ENCODE peak calls at places on chromosomes 1 and 21, in five cellular contexts. One of them, this sample, is unnamed.

GRCh38 chr1:56404561-56405030 is 174.8 kb downstream of the PLPP3 start:
- DNase-seq in T-cell: no peak
- DNase-seq in NCI-H2081: no peak
- DNase-seq in CD8-positive, alpha-beta T cell: no peak
- DNase-seq in CD4-positive, alpha-beta T cell: no peak
- DNase-seq in this sample: no peak

GRCh38 chr1:23567996-23568607 is 8.8 kb upstream of the ID3 start:
- DNase-seq in CD8-positive, alpha-beta T cell: no peak
- DNase-seq in NCI-H2081: no peak
- DNase-seq in CD4-positive, alpha-beta T cell: no peak
- DNase-seq in T-cell: no peak
- DNase-seq in this sample: no peak

GRCh38 chr21:17139696-17140095 is 373.1 kb upstream of the CXADR start:
- DNase-seq in NCI-H2081: no peak
- DNase-seq in CD8-positive, alpha-beta T cell: no peak
- DNase-seq in T-cell: no peak
- DNase-seq in CD4-positive, alpha-beta T cell: no peak
- DNase-seq in this sample: no peak

GRCh38 chr1:182143825-182144661 is 82.5 kb upstream of the ZNF648 start:
- DNase-seq in NCI-H2081: no peak
- DNase-seq in T-cell: no peak
- DNase-seq in CD8-positive, alpha-beta T cell: no peak
- DNase-seq in CD4-positive, alpha-beta T cell: no peak
- DNase-seq in this sample: no peak

GRCh38 chr1:151680391-151680790 is 36.2 kb downstream of the CELF3 start:
- DNase-seq in CD4-positive, alpha-beta T cell: no peak
- DNase-seq in CD8-positive, alpha-beta T cell: no peak
- DNase-seq in NCI-H2081: no peak
- DNase-seq in T-cell: no peak
- DNase-seq in this sample: no peak

GRCh38 chr1:45569571-45569961 is 14.3 kb upstream of the NASP start:
- DNase-seq in CD8-positive, alpha-beta T cell: no peak
- DNase-seq in NCI-H2081: no peak
- DNase-seq in T-cell: no peak
- DNase-seq in CD4-positive, alpha-beta T cell: no peak
- DNase-seq in this sample: no peak

GRCh38 chr1:210883821-210884220 is 250.1 kb downstream of the KCNH1 start:
- DNase-seq in T-cell: no peak
- DNase-seq in NCI-H2081: no peak
- DNase-seq in CD8-positive, alpha-beta T cell: no peak
- DNase-seq in CD4-positive, alpha-beta T cell: no peak
- DNase-seq in this sample: no peak

GRCh38 chr1:41411229-41411628 is 50.0 kb downstream of the FOXO6 start:
- DNase-seq in CD4-positive, alpha-beta T cell: no peak
- DNase-seq in NCI-H2081: peak; percentile 50
- DNase-seq in CD8-positive, alpha-beta T cell: no peak
- DNase-seq in T-cell: no peak
- DNase-seq in this sample: no peak

GRCh38 chr1:205766570-205766969 is 8.7 kb downstream of the RAB29 start:
- DNase-seq in NCI-H2081: no peak
- DNase-seq in T-cell: no peak
- DNase-seq in CD8-positive, alpha-beta T cell: no peak
- DNase-seq in CD4-positive, alpha-beta T cell: no peak
- DNase-seq in this sample: no peak

GRCh38 chr21:41228006-41228370 is 60.0 kb downstream of the BACE2 start:
- DNase-seq in CD4-positive, alpha-beta T cell: no peak
- DNase-seq in NCI-H2081: no peak
- DNase-seq in T-cell: no peak
- DNase-seq in CD8-positive, alpha-beta T cell: no peak
- DNase-seq in this sample: no peak

GRCh38 chr1:229841230-229841629 is 215.2 kb downstream of the URB2 start:
- DNase-seq in T-cell: no peak
- DNase-seq in NCI-H2081: no peak
- DNase-seq in CD8-positive, alpha-beta T cell: no peak
- DNase-seq in CD4-positive, alpha-beta T cell: no peak
- DNase-seq in this sample: no peak

GRCh38 chr1:111886741-111887140 is 102.7 kb downstream of the KCND3 start:
- DNase-seq in NCI-H2081: no peak
- DNase-seq in CD4-positive, alpha-beta T cell: no peak
- DNase-seq in T-cell: no peak
- DNase-seq in CD8-positive, alpha-beta T cell: no peak
- DNase-seq in this sample: no peak

GRCh38 chr1:235996048-235996785 is 68.7 kb downstream of the NID1 start:
- DNase-seq in T-cell: no peak
- DNase-seq in NCI-H2081: peak; percentile 86
- DNase-seq in CD8-positive, alpha-beta T cell: no peak
- DNase-seq in CD4-positive, alpha-beta T cell: no peak
- DNase-seq in this sample: no peak

GRCh38 chr1:227889863-227890405 is 57.8 kb downstream of the WNT9A start:
- DNase-seq in T-cell: no peak
- DNase-seq in CD8-positive, alpha-beta T cell: peak; percentile 48
- DNase-seq in NCI-H2081: no peak
- DNase-seq in CD4-positive, alpha-beta T cell: no peak
- DNase-seq in this sample: no peak

GRCh38 chr1:116754203-116754977 is at the start of gene CD2:
- DNase-seq in CD4-positive, alpha-beta T cell: peak; percentile 53
- DNase-seq in NCI-H2081: no peak
- DNase-seq in CD8-positive, alpha-beta T cell: no peak
- DNase-seq in T-cell: peak; percentile 48
- DNase-seq in this sample: no peak

GRCh38 chr1:183331095-183331742 is 87.0 kb downstream of the NMNAT2 start:
- DNase-seq in NCI-H2081: no peak
- DNase-seq in CD8-positive, alpha-beta T cell: no peak
- DNase-seq in T-cell: no peak
- DNase-seq in CD4-positive, alpha-beta T cell: no peak
- DNase-seq in this sample: no peak

GRCh38 chr1:19384113-19384512 is 72.0 kb downstream of the SLC66A1 start:
- DNase-seq in NCI-H2081: no peak
- DNase-seq in CD4-positive, alpha-beta T cell: no peak
- DNase-seq in T-cell: no peak
- DNase-seq in CD8-positive, alpha-beta T cell: no peak
- DNase-seq in this sample: no peak

GRCh38 chr1:36115200-36115669 is 9.8 kb downstream of the COL8A2 start:
- DNase-seq in T-cell: no peak
- DNase-seq in CD8-positive, alpha-beta T cell: no peak
- DNase-seq in NCI-H2081: no peak
- DNase-seq in CD4-positive, alpha-beta T cell: no peak
- DNase-seq in this sample: no peak

GRCh38 chr21:31354604-31355443 is 10.8 kb upstream of the TIAM1 start:
- DNase-seq in T-cell: peak; percentile 63
- DNase-seq in NCI-H2081: no peak
- DNase-seq in CD4-positive, alpha-beta T cell: peak; percentile 71
- DNase-seq in CD8-positive, alpha-beta T cell: peak; percentile 68
- DNase-seq in this sample: no peak

GRCh38 chr1:206435450-206435849 is 34.8 kb upstream of the IKBKE start:
- DNase-seq in NCI-H2081: no peak
- DNase-seq in CD8-positive, alpha-beta T cell: no peak
- DNase-seq in T-cell: no peak
- DNase-seq in CD4-positive, alpha-beta T cell: no peak
- DNase-seq in this sample: no peak

GRCh38 chr1:203935286-203935685 is 73.9 kb downstream of the SNRPE start:
- DNase-seq in T-cell: no peak
- DNase-seq in CD8-positive, alpha-beta T cell: no peak
- DNase-seq in CD4-positive, alpha-beta T cell: no peak
- DNase-seq in NCI-H2081: no peak
- DNase-seq in this sample: no peak

GRCh38 chr1:243233908-243234307 is 21.2 kb downstream of the CEP170 start:
- DNase-seq in CD8-positive, alpha-beta T cell: no peak
- DNase-seq in T-cell: no peak
- DNase-seq in NCI-H2081: no peak
- DNase-seq in CD4-positive, alpha-beta T cell: no peak
- DNase-seq in this sample: no peak

GRCh38 chr1:176461576-176461975 is 1.4 kb upstream of the PAPPA2 start:
- DNase-seq in CD4-positive, alpha-beta T cell: no peak
- DNase-seq in NCI-H2081: no peak
- DNase-seq in T-cell: no peak
- DNase-seq in CD8-positive, alpha-beta T cell: no peak
- DNase-seq in this sample: no peak

GRCh38 chr21:31530364-31530763 is 129.1 kb upstream of the SOD1 start:
- DNase-seq in CD4-positive, alpha-beta T cell: no peak
- DNase-seq in T-cell: no peak
- DNase-seq in CD8-positive, alpha-beta T cell: no peak
- DNase-seq in NCI-H2081: peak; percentile 68
- DNase-seq in this sample: no peak

GRCh38 chr1:207962716-207963428 is 51.9 kb upstream of the CD34 start:
- DNase-seq in CD4-positive, alpha-beta T cell: no peak
- DNase-seq in T-cell: no peak
- DNase-seq in NCI-H2081: no peak
- DNase-seq in CD8-positive, alpha-beta T cell: no peak
- DNase-seq in this sample: peak; percentile 10

GRCh38 chr1:243508303-243508713 is 252.5 kb downstream of the SDCCAG8 start:
- DNase-seq in NCI-H2081: peak; percentile 10
- DNase-seq in CD4-positive, alpha-beta T cell: no peak
- DNase-seq in T-cell: peak; percentile 45
- DNase-seq in CD8-positive, alpha-beta T cell: peak; percentile 80
- DNase-seq in this sample: no peak

GRCh38 chr1:91653183-91653582 is 152.5 kb downstream of the CDC7 start:
- DNase-seq in CD8-positive, alpha-beta T cell: no peak
- DNase-seq in T-cell: no peak
- DNase-seq in NCI-H2081: no peak
- DNase-seq in CD4-positive, alpha-beta T cell: no peak
- DNase-seq in this sample: no peak

GRCh38 chr1:95286479-95286878 is 52.5 kb downstream of the RWDD3 start:
- DNase-seq in CD8-positive, alpha-beta T cell: no peak
- DNase-seq in CD4-positive, alpha-beta T cell: no peak
- DNase-seq in T-cell: no peak
- DNase-seq in NCI-H2081: peak; percentile 81
- DNase-seq in this sample: peak; percentile 17

GRCh38 chr1:85495556-85495955 is 30.6 kb upstream of the DDAH1 start:
- DNase-seq in CD8-positive, alpha-beta T cell: no peak
- DNase-seq in CD4-positive, alpha-beta T cell: no peak
- DNase-seq in NCI-H2081: no peak
- DNase-seq in T-cell: no peak
- DNase-seq in this sample: no peak

GRCh38 chr1:20149601-20150325 is 10.6 kb downstream of the PLA2G2F start:
- DNase-seq in T-cell: no peak
- DNase-seq in NCI-H2081: no peak
- DNase-seq in CD4-positive, alpha-beta T cell: no peak
- DNase-seq in CD8-positive, alpha-beta T cell: no peak
- DNase-seq in this sample: no peak

GRCh38 chr1:26833432-26834405 is 7.2 kb downstream of the ZDHHC18 start:
- DNase-seq in T-cell: peak; percentile 91
- DNase-seq in NCI-H2081: no peak
- DNase-seq in CD4-positive, alpha-beta T cell: peak; percentile 88
- DNase-seq in CD8-positive, alpha-beta T cell: peak; percentile 89
- DNase-seq in this sample: no peak

GRCh38 chr1:47931395-47931794 is 65.8 kb downstream of the TRABD2B start:
- DNase-seq in CD4-positive, alpha-beta T cell: no peak
- DNase-seq in CD8-positive, alpha-beta T cell: no peak
- DNase-seq in T-cell: no peak
- DNase-seq in NCI-H2081: no peak
- DNase-seq in this sample: no peak

GRCh38 chr1:190478193-190479007 is 736 bp upstream of the BRINP3 start:
- DNase-seq in CD8-positive, alpha-beta T cell: no peak
- DNase-seq in T-cell: no peak
- DNase-seq in NCI-H2081: peak; percentile 61
- DNase-seq in CD4-positive, alpha-beta T cell: no peak
- DNase-seq in this sample: peak; percentile 28

This sample was measured in HuH-7.